ENCODE peak calls at places on chromosomes 3 and 15, in seven cellular contexts. S, T, G, A, K, F and H are unnamed samples.
A peak's percentile ranks its signal among the peaks of the same experiment; 100 is the strongest.

GRCh38 chr3:156818890-156819289 is 7.3 kb upstream of the LEKR1 start:
- DNase-seq in G (no peak), T (peak; percentile 87), A (peak; percentile 44), F (no peak), K (peak; percentile 93), S (no peak), H (peak; percentile 77)

GRCh38 chr15:69712999-69713398 is 260.4 kb downstream of the RPLP1 start:
- DNase-seq in F (no peak), S (no peak), G (no peak), A (no peak), K (no peak), T (peak; percentile 14), H (no peak)

GRCh38 chr15:75198560-75199346 is 2.9 kb upstream of the C15orf39 start:
- DNase-seq in S (peak; percentile 76), F (no peak), T (peak; percentile 36), G (peak; percentile 47), A (no peak), K (no peak), H (no peak)

GRCh38 chr15:70250208-70251201 is 152.8 kb upstream of the TLE3 start:
- DNase-seq in G (no peak), A (no peak), T (no peak), S (no peak), F (no peak), K (no peak), H (no peak)

GRCh38 chr3:193572426-193572908 is 17.8 kb upstream of the ATP13A4 start:
- DNase-seq in T (peak; percentile 64), K (peak; percentile 63), F (no peak), S (peak; percentile 60), G (peak; percentile 60), A (peak; percentile 25), H (no peak)

GRCh38 chr15:57235186-57235585 is 141.1 kb upstream of the CGNL1 start:
- DNase-seq in F (no peak), T (no peak), S (no peak), A (no peak), G (no peak), K (no peak), H (no peak)

GRCh38 chr15:34318277-34319079 is 19.1 kb downstream of the SLC12A6 start:
- DNase-seq in G (peak; percentile 38), F (no peak), S (peak; percentile 13), T (peak; percentile 84), K (peak; percentile 71), A (peak; percentile 70), H (peak; percentile 20)

GRCh38 chr15:67809866-67810265 is 15.4 kb upstream of the SKOR1 start:
- DNase-seq in A (no peak), S (no peak), F (no peak), G (no peak), T (no peak), K (no peak), H (no peak)

GRCh38 chr3:169305460-169305859 is 358.1 kb downstream of the MECOM start:
- DNase-seq in T (no peak), G (no peak), A (no peak), K (no peak), S (no peak), F (no peak), H (no peak)

GRCh38 chr15:78422571-78423340 is 15.3 kb upstream of the IREB2 start:
- DNase-seq in G (peak; percentile 76), K (peak; percentile 55), T (peak; percentile 66), A (peak; percentile 82), S (peak; percentile 67), F (no peak), H (no peak)